ENCODE peak calls at places on chromosome 15, in nine cellular contexts. G is hepatocyte; P is WTC11; L is CD4-positive, CD25-positive, alpha-beta regulatory T cell; O is NCI-H2171 treated with DMSO at 0.1 percent for 48 hours; I is fibroblast of mammary gland; B is fibroblast of pulmonary artery; T is HS-5; A is SJSA1. D is an unnamed sample.

GRCh38 chr15:59457103-59457502 is 19.1 kb downstream of the FAM81A start:
- DNase-seq in O (no peak), B (no peak), L (no peak), T (no peak), G (no peak), P (no peak), I (no peak), A (no peak), D (no peak)

GRCh38 chr15:55183679-55184078 is 13.1 kb downstream of the RSL24D1 start:
- DNase-seq in A (no peak), G (no peak), L (no peak), I (no peak), T (no peak), O (no peak), B (no peak), P (no peak), D (no peak)

GRCh38 chr15:58182460-58183163 is 44.4 kb downstream of the AQP9 start:
- DNase-seq in B (peak), I (peak), O (peak), T (no peak), A (peak), G (peak), P (peak), L (no peak), D (peak)

GRCh38 chr15:63917588-63918316 is 84.0 kb upstream of the HERC1 start:
- DNase-seq in O (peak), T (no peak), L (no peak), I (no peak), G (no peak), A (no peak), P (no peak), B (no peak), D (no peak)

GRCh38 chr15:78059110-78059839 is 18.2 kb downstream of the TBC1D2B start:
- DNase-seq in A (peak), G (no peak), P (peak), L (no peak), T (no peak), B (peak), O (peak), I (peak), D (no peak)

GRCh38 chr15:66502491-66502890 is 2.2 kb downstream of the RPL4 start:
- DNase-seq in L (no peak), T (no peak), B (no peak), I (no peak), A (no peak), P (no peak), O (no peak), G (no peak), D (no peak)

GRCh38 chr15:101307048-101307896 is 12.2 kb upstream of the SNRPA1 start:
- DNase-seq in T (no peak), O (peak), B (no peak), L (no peak), I (no peak), A (no peak), P (no peak), G (no peak), D (no peak)

GRCh38 chr15:98286831-98287230 is 326.3 kb downstream of the ARRDC4 start:
- DNase-seq in B (no peak), P (no peak), L (no peak), O (no peak), G (no peak), I (peak), T (peak), A (no peak), D (peak)

GRCh38 chr15:81940467-81941451 is 105.1 kb downstream of the MEX3B start:
- DNase-seq in B (peak), L (no peak), G (no peak), P (no peak), I (no peak), O (no peak), T (peak), A (peak), D (no peak)

GRCh38 chr15:66089049-66089448 is 164.5 kb downstream of the MEGF11 start:
- DNase-seq in B (no peak), I (no peak), L (no peak), P (no peak), O (no peak), T (no peak), G (no peak), A (no peak), D (no peak)

GRCh38 chr15:81182746-81183402 is 13.8 kb upstream of the IL16 start:
- DNase-seq in L (no peak), A (no peak), I (no peak), B (no peak), G (no peak), O (no peak), P (peak), T (no peak), D (no peak)

GRCh38 chr15:100712226-100712625 is 109.8 kb downstream of the ASB7 start:
- DNase-seq in G (no peak), B (peak), A (no peak), O (no peak), T (no peak), P (no peak), I (peak), L (no peak), D (no peak)

GRCh38 chr15:27645672-27646071 is 453.4 kb downstream of the OCA2 start:
- DNase-seq in O (no peak), T (no peak), G (no peak), I (no peak), B (no peak), P (no peak), L (no peak), A (no peak), D (no peak)

GRCh38 chr15:96807361-96807760 is 476.9 kb downstream of the NR2F2 start:
- DNase-seq in L (no peak), T (no peak), B (no peak), P (no peak), O (no peak), G (no peak), A (no peak), I (no peak), D (no peak)

GRCh38 chr15:95864467-95864886 is 466.0 kb upstream of the NR2F2 start:
- DNase-seq in B (no peak), G (no peak), I (no peak), O (no peak), T (no peak), P (no peak), L (peak), A (no peak), D (no peak)

GRCh38 chr15:41102854-41103253 is 13.2 kb downstream of the INO80 start:
- DNase-seq in P (no peak), T (no peak), B (no peak), G (no peak), L (no peak), I (no peak), O (no peak), A (no peak), D (no peak)

GRCh38 chr15:39327005-39327725 is 253.7 kb upstream of the THBS1 start:
- DNase-seq in O (no peak), A (no peak), B (no peak), P (no peak), G (no peak), L (no peak), I (peak), T (no peak), D (no peak)

GRCh38 chr15:31304074-31304648 is 22.5 kb upstream of the KLF13 start:
- DNase-seq in I (no peak), G (no peak), P (no peak), L (no peak), T (no peak), O (no peak), A (no peak), B (no peak), D (no peak)

GRCh38 chr15:87570186-87570585 is 686.4 kb downstream of the NTRK3 start:
- DNase-seq in A (peak), P (no peak), T (no peak), L (no peak), G (no peak), I (no peak), O (no peak), B (no peak), D (peak)

GRCh38 chr15:72319360-72319984 is 485 bp downstream of the CELF6 start:
- DNase-seq in A (peak), I (peak), B (peak), G (peak), O (no peak), P (peak), T (no peak), L (peak), D (peak)

GRCh38 chr15:35519536-35520149 is 26.3 kb downstream of the DPH6 start:
- DNase-seq in A (peak), B (peak), T (peak), L (peak), P (no peak), G (peak), O (peak), I (peak), D (peak)

GRCh38 chr15:66858423-66859207 is 156.6 kb downstream of the SMAD6 start:
- DNase-seq in B (peak), I (no peak), T (no peak), G (no peak), A (no peak), O (no peak), P (no peak), L (no peak), D (no peak)

GRCh38 chr15:39621961-39622360 is 41.1 kb downstream of the THBS1 start:
- DNase-seq in L (no peak), G (no peak), T (no peak), A (no peak), O (peak), P (no peak), B (no peak), I (no peak), D (no peak)